ENCODE peak calls at places on chromosomes 1 and 21, in four cellular contexts. X is HepG2, F is K562, V is GM12878. H is an unnamed sample.

GRCh38 chr1:158039380-158039779 is 45.9 kb downstream of the KIRREL1 start:
- DNase-seq in F (no peak), V (no peak), X (no peak), H (no peak)

GRCh38 chr1:29649375-29650040 is 413.2 kb downstream of the PTPRU start:
- DNase-seq in X (no peak), F (peak; percentile 19), V (no peak), H (no peak)

GRCh38 chr1:108611984-108612383 is 48.9 kb downstream of the HENMT1 start:
- DNase-seq in V (no peak), F (no peak), X (no peak), H (no peak)

GRCh38 chr1:17653728-17654351 is 101.3 kb upstream of the ACTL8 start:
- DNase-seq in X (no peak), V (no peak), F (peak; percentile 61), H (peak; percentile 68)

GRCh38 chr1:30846587-30846986 is 62.0 kb downstream of the SDC3 start:
- DNase-seq in V (no peak), X (no peak), F (no peak), H (no peak)

GRCh38 chr1:162680419-162681126 is 48.3 kb downstream of the DDR2 start:
- DNase-seq in X (peak; percentile 23), V (no peak), F (no peak), H (no peak)

GRCh38 chr1:82090104-82090503 is 289.4 kb downstream of the ADGRL2 start:
- DNase-seq in V (no peak), X (no peak), F (no peak), H (no peak)

GRCh38 chr1:204323887-204324286 is 35.8 kb downstream of the PLEKHA6 start:
- DNase-seq in X (no peak), F (no peak), V (no peak), H (no peak)

GRCh38 chr1:226506021-226506420 is 42.5 kb upstream of the STUM start:
- DNase-seq in X (no peak), V (no peak), F (no peak), H (no peak)

GRCh38 chr1:192807221-192807967 is 1.4 kb upstream of the RGS2 start:
- DNase-seq in F (no peak), X (no peak), V (no peak), H (no peak)

GRCh38 chr1:246269466-246269865 is 237.6 kb downstream of the SMYD3 start:
- DNase-seq in X (no peak), F (no peak), V (no peak), H (no peak)

GRCh38 chr1:243783714-243784113 is 66.3 kb downstream of the AKT3 start:
- DNase-seq in V (no peak), F (no peak), X (no peak), H (no peak)

GRCh38 chr1:209884665-209885117 is 53.3 kb upstream of the SYT14 start:
- DNase-seq in X (peak; percentile 16), V (peak; percentile 11), F (peak; percentile 75), H (peak; percentile 65)

GRCh38 chr1:68379085-68379478 is 70.7 kb downstream of the RPE65 start:
- DNase-seq in X (no peak), V (no peak), F (no peak), H (no peak)

GRCh38 chr1:68377098-68377497 is 72.7 kb downstream of the RPE65 start:
- DNase-seq in F (no peak), X (no peak), V (no peak), H (no peak)

GRCh38 chr1:68376441-68376840 is 73.3 kb downstream of the RPE65 start:
- DNase-seq in X (no peak), F (no peak), V (no peak), H (no peak)

GRCh38 chr1:68375919-68376318 is 73.8 kb downstream of the RPE65 start:
- DNase-seq in X (no peak), F (no peak), V (no peak), H (no peak)

GRCh38 chr1:68378296-68379084 is 71.3 kb downstream of the RPE65 start:
- DNase-seq in X (no peak), V (no peak), F (no peak), H (no peak)
- TF ChIP-seq TARDBP in X (no peak), V (no peak), F (no peak), H (no peak)

DNA sequence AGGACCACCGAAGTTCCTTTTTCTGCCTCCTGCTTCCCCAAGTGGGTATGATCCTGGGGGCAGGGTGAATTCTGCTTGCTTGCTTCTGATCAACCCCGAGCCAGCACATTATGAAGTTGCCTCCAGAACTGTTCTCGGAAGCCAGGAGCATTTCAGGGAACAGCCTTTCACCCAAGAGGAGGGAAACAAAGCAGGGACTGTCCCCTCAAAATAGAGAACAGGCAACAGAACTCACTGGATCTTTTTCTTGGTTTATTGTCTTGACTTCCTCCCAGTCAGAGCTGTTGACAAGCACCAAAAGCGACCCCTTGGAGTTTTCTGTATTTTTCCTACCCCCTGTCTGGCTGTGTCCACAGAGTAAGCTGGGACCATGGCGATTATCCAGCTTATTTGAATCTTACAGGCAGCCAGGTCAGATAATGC is 258.3 kb upstream of the SGIP1 start:
- DNase-seq in X (no peak), V (no peak), F (no peak), H (no peak)
- TF ChIP-seq TARDBP in X (no peak), V (no peak), F (no peak), H (no peak)

GRCh38 chr21:26843912-26844257 is 1.3 kb downstream of the ADAMTS1 start:
- DNase-seq in V (no peak), F (no peak), X (no peak), H (no peak)
- TF ChIP-seq TARDBP in V (no peak), F (no peak), X (no peak), H (no peak)

DNA sequence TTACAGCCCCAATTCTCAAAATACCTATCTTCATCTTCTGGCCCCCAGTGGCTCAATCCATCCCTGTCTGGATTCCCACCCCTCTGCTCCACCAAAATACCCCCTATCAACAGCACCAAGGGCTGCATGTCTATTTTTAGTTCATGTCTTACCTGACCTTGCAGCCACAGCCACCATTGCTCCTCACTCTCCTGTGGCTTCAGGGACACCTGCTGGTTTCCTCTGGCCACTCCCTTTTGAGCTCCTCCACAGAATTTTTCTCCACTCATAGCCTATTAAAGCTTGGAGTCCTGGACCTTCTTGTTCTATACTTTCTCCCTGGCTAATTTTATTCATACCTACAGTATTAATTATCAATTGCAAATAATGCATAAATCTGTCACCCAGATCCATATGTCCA is 125.3 kb upstream of the NGF start:
- DNase-seq in F (no peak), X (no peak), V (no peak), H (no peak)
- TF ChIP-seq TARDBP in F (no peak), X (no peak), V (no peak), H (no peak)

GRCh38 chr1:227560393-227560792 is 3.0 kb upstream of the ZNF678 start:
- DNase-seq in X (no peak), V (no peak), F (no peak), H (no peak)

GRCh38 chr1:227559926-227560325 is 3.4 kb upstream of the ZNF678 start:
- DNase-seq in F (no peak), X (no peak), V (no peak), H (no peak)

GRCh38 chr1:227557962-227558806 is 5.2 kb upstream of the ZNF678 start:
- DNase-seq in F (no peak), X (no peak), V (no peak), H (no peak)

GRCh38 chr1:227558807-227559186 is 4.6 kb upstream of the ZNF678 start:
- DNase-seq in V (no peak), X (no peak), F (no peak), H (no peak)

DNA sequence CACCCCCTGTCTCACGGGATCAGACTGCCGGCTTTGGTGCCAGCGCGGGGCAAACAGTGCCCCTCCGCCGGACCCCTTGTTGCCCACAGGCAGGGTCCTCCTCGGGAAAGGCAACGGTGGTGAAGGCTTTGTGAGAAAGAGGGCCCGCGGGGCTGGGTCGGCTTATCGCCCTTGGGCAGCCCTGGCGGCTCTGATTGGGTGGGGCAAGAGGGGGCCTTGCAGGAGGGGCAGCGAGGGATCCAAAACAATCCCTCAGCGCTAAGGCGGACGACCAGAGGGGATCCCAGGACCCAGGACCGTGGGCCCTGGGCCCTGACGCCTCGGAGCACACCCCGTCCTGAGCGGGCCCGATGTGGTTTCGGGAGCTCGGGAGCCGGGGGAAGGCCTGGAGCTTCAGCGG is 3.9 kb upstream of the ZNF678 start:
- DNase-seq in X (no peak), V (no peak), F (no peak), H (no peak)
- TF ChIP-seq TARDBP in X (no peak), V (no peak), F (no peak), H (no peak)

DNA sequence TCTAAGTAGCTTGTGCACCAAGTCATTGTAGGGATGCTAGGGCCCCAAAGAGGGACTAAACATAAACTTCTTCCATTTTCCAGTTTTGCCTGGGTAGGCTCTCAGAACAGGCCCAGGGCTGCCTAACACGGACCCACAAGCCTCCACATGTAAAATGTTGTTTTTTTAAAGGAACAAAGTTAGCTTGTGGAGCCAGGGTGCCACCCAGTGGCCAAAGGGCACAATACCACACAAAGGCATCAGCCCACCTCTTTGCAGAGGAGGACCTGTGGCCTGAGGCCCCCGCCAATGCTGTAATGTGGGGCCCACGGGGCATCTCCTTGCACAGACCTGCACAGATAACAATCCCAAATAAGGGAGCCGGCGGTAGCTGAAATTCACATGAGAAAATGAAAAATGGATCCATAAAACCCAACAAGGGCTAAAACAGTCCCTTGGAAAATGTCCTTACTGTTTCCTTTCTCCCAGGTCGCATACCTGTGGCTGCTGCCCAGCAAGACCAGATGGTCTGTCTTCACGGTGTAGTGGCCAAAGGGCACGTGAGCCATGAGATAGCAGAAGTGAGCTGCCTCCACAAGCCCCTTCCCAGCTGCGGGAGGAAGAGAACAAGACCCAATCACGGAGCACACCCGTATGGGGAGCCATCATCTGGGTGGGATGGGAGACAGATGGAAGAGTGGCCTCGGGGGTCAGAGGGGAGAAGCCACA is 23.8 kb downstream of the SEC16B start:
- DNase-seq in X (peak; percentile 57), V (no peak), F (peak; percentile 68), H (peak; percentile 76)
- TF ChIP-seq TARDBP in X (no peak), V (no peak), F (no peak), H (no peak)

GRCh38 chr1:214124281-214124805 is 136.6 kb downstream of the PROX1 start:
- DNase-seq in X (no peak), V (no peak), F (no peak), H (peak; percentile 27)

GRCh38 chr1:214124915-214125314 is 137.1 kb downstream of the PROX1 start:
- DNase-seq in F (no peak), X (peak; percentile 40), V (no peak), H (peak; percentile 53)

GRCh38 chr1:214120951-214121350 is 133.2 kb downstream of the PROX1 start:
- DNase-seq in V (no peak), F (no peak), X (no peak), H (no peak)

GRCh38 chr1:214122110-214122509 is 134.3 kb downstream of the PROX1 start:
- DNase-seq in X (no peak), F (no peak), V (no peak), H (no peak)

DNA sequence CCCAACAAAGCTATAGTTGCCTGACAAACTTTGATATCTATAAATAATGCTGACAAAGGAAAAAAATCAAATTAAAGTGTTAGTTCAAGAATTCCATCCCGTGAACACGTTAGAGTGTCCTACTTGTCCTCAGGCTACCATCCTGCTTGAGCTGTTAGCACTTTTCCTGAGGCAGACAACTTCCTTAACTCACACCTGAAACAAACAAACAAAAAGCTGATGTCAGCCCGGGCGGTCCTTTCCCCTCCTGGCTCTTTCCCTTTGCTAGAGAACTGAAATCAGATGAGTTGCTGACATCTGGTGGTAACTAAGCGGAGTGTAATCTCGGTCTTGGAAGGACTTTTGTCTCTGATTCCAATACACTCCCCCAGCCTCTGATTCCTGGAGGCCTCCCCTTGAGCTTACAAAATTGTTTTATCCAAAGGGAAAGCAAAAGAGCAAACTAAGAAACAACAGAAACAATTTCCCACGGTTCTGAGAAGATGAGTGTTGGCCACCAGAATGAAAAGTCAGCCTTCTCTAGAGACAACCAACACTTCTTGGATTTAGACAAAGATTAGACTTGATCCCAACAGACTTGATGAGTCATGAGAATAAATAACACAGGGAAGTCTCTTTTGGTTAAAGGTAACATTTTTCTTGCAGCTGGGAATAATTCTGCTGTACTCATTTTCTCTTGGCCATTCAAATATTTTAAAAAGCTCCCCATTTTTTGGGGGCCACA is 135.4 kb downstream of the PROX1 start:
- DNase-seq in V (no peak), X (peak; percentile 86), F (peak; percentile 58), H (peak; percentile 83)
- TF ChIP-seq TARDBP in V (no peak), X (peak; percentile 29), F (no peak), H (no peak)